ENCODE peak calls at places on chromosome 11, in seven cellular contexts. B is HepG2, F is HCT116, H is K562, R is H1, U is GM12878, X is SK-N-SH. K is an unnamed sample.

GRCh38 chr11:75453916-75454655 is 21.1 kb upstream of the KLHL35 start:
- DNase-seq in B (no peak), F (no peak), H (no peak), R (no peak), U (no peak), X (no peak), K (no peak)

GRCh38 chr11:10474551-10474950 is 19.5 kb downstream of the AMPD3 start:
- DNase-seq in B (no peak), F (no peak), H (no peak), R (no peak), U (no peak), X (no peak), K (no peak)

GRCh38 chr11:34682822-34683221 is 61.9 kb downstream of the EHF start:
- DNase-seq in B (no peak), F (peak), H (no peak), R (no peak), U (no peak), X (no peak), K (no peak)

GRCh38 chr11:16000065-16000464 is 356.3 kb downstream of the SOX6 start:
- DNase-seq in B (no peak), F (no peak), H (no peak), R (no peak), U (no peak), X (no peak), K (no peak)

GRCh38 chr11:70666336-70666735 is 268.0 kb downstream of the CTTN start:
- DNase-seq in B (no peak), F (no peak), H (no peak), R (no peak), U (no peak), X (no peak), K (no peak)

GRCh38 chr11:114239632-114240224 is 56.5 kb upstream of the NNMT start:
- DNase-seq in B (no peak), F (no peak), H (peak), R (no peak), U (no peak), X (no peak), K (no peak)

GRCh38 chr11:91257593-91258170 is 966.9 kb upstream of the FAT3 start:
- DNase-seq in B (no peak), F (no peak), H (no peak), R (no peak), U (no peak), X (no peak), K (no peak)

GRCh38 chr11:102849319-102849718 is 5.9 kb upstream of the MMP3 start:
- DNase-seq in B (no peak), F (no peak), H (no peak), R (no peak), U (no peak), X (no peak), K (no peak)

GRCh38 chr11:17770048-17770652 is 35.6 kb downstream of the KCNC1 start:
- DNase-seq in B (peak), F (no peak), H (peak), R (no peak), U (no peak), X (peak), K (no peak)

GRCh38 chr11:31643831-31644230 is 134.3 kb downstream of the ELP4 start:
- DNase-seq in B (no peak), F (no peak), H (no peak), R (no peak), U (no peak), X (no peak), K (no peak)

GRCh38 chr11:120695426-120695825 is 183.9 kb downstream of the GRIK4 start:
- DNase-seq in B (no peak), F (no peak), H (no peak), R (no peak), U (no peak), X (no peak), K (no peak)

GRCh38 chr11:114082767-114083181 is 23.3 kb downstream of the ZBTB16 start:
- DNase-seq in B (no peak), F (no peak), H (peak), R (no peak), U (no peak), X (no peak), K (no peak)

GRCh38 chr11:9002920-9003572 is 755 bp downstream of the NRIP3 start:
- DNase-seq in B (no peak), F (no peak), H (no peak), R (no peak), U (no peak), X (no peak), K (no peak)

GRCh38 chr11:76278526-76278925 is 72.2 kb upstream of the WNT11 start:
- DNase-seq in B (no peak), F (no peak), H (no peak), R (no peak), U (no peak), X (no peak), K (no peak)

GRCh38 chr11:120137611-120138521 is at the start of gene TRIM29:
- DNase-seq in B (no peak), F (no peak), H (no peak), R (no peak), U (no peak), X (peak), K (peak)

GRCh38 chr11:128936546-128937275 is 6.0 kb downstream of the TP53AIP1 start:
- DNase-seq in B (peak), F (no peak), H (no peak), R (peak), U (no peak), X (no peak), K (no peak)
- TF ChIP-seq JUND in B (no peak), F (no peak), H (no peak), R (no peak), U (no peak), X (no peak), K (no peak)

GRCh38 chr11:108498816-108499408 is 728 bp upstream of the POGLUT3 start:
- DNase-seq in B (no peak), F (no peak), H (peak), R (no peak), U (no peak), X (no peak), K (no peak)
- TF ChIP-seq JUND in B (no peak), F (no peak), H (no peak), R (no peak), U (no peak), X (no peak), K (no peak)

DNA sequence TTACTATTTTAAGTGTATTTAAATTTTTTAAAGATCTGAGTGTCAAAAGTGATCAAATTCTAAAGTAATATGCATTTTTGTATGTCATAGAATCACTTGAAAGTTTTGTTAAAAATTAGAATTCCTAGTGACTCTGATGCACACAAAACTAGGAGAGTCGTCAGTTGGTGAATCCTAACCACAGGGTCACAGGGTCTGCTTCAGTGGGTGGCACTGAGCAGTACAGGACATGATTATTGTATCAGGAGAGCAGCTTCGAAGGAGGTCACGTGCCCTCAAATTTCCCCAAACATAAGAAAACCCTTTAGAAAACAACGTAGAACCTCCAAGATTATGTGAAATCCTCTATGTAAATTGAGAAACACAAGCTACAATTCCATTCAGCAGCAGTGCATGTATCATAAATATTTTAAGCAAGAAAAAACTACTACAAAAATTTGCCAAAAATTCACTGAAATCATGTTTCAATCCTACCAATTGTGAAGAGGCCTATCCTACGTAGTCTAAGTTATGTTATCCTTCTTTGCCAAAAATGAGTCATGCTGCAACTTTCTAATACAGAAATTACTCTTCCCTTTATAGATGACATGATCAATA is 323.6 kb downstream of the AASDHPPT start:
- DNase-seq in B (no peak), F (no peak), H (no peak), R (no peak), U (no peak), X (no peak), K (no peak)
- TF ChIP-seq JUND in B (no peak), F (no peak), H (no peak), R (no peak), U (no peak), X (peak), K (no peak)

DNA sequence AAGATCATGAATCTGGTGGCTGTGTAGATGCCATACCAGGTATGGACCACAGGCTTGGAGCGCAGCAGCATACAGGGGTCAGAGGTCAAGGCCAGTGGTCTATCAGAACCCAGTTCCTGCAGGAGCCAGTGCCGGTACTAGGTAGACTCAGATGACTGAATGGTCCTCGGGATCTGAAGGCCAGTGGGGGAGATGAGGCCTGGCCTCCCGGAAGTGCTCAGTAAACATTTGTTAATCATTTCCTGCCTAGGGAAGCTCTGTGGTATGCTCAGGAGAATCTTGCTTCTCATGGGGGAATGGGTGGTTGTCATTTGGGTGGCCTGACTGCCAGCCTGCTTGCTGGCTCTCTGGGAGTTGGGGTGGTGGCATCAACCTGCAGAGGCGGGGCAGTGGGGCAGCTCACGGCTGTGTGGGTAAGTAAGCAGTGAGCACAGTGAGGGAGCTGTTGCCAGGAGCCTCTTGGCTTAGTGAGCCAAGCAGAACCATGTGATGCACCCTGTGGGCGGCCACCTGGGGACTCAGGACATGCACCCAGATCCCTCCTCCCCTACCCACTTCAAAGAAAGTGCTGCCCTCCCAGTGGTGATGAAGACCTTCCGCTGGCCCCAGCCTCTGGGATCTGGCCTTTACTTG is 33.0 kb downstream of the PTPRJ start:
- DNase-seq in B (peak), F (no peak), H (no peak), R (no peak), U (no peak), X (no peak), K (no peak)
- TF ChIP-seq JUND in B (no peak), F (no peak), H (no peak), R (no peak), U (no peak), X (no peak), K (no peak)

GRCh38 chr11:132770802-132771545 is 761.3 kb downstream of the OPCML start:
- DNase-seq in B (no peak), F (no peak), H (no peak), R (no peak), U (no peak), X (peak), K (no peak)
- TF ChIP-seq JUND in B (no peak), F (no peak), H (no peak), R (no peak), U (no peak), X (no peak), K (no peak)

GRCh38 chr11:46342237-46342636 is 5.0 kb upstream of the DGKZ start:
- DNase-seq in B (no peak), F (no peak), H (no peak), R (no peak), U (no peak), X (no peak), K (no peak)
- TF ChIP-seq JUND in B (no peak), F (no peak), H (no peak), R (no peak), U (no peak), X (no peak), K (no peak)

DNA sequence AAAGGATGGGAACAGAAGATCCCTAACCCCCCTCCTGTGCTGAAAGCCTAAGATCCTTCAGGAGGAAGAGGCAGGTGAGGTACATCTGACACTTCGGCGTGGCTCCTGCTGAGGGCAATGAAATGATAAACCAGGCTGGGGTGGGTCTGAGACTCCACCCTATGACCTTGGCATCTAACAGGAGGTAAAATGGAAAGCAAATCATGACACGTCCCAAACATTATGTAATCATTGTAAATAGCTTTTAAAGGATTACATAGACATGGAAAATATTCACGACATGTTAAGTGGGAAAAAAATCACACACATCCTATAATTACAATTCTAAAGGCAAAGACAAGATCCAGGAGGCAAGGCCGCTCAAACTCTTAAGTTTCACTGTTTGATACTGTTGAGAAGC is 70.5 kb downstream of the LINC01488 start:
- DNase-seq in B (no peak), F (no peak), H (no peak), R (no peak), U (no peak), X (no peak), K (no peak)
- TF ChIP-seq JUND in B (no peak), F (no peak), H (no peak), R (no peak), U (no peak), X (no peak), K (no peak)

DNA sequence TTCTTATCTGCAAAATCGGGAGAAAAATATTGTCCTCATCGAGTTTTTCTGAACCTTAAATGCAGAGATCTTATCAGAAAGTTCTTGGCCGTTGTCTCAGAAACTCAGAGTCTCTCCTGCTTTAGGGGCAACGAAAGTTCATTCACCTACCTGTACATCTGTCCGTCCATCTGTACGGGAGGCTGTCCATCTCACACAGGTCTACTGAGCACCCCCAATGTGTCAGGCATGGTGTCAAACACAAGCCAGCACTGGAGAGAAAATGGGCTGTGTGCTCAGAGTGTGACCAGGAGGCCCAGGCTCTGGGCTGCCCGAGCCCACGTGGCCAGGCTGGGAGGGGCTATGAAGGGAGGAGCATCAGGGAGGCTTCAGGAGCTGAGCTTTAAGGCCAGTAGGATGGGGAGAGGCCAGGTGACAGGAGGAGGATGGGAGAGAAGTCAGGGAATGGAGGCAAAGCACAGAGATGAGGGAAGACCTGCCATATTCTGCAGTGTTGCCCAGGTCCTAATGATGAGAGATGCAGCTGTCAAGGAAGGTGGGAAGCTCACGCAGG is 62.4 kb upstream of the MYEOV start:
- DNase-seq in B (no peak), F (no peak), H (no peak), R (no peak), U (no peak), X (no peak), K (peak)
- TF ChIP-seq JUND in B (no peak), F (no peak), H (no peak), R (no peak), U (no peak), X (no peak), K (no peak)

DNA sequence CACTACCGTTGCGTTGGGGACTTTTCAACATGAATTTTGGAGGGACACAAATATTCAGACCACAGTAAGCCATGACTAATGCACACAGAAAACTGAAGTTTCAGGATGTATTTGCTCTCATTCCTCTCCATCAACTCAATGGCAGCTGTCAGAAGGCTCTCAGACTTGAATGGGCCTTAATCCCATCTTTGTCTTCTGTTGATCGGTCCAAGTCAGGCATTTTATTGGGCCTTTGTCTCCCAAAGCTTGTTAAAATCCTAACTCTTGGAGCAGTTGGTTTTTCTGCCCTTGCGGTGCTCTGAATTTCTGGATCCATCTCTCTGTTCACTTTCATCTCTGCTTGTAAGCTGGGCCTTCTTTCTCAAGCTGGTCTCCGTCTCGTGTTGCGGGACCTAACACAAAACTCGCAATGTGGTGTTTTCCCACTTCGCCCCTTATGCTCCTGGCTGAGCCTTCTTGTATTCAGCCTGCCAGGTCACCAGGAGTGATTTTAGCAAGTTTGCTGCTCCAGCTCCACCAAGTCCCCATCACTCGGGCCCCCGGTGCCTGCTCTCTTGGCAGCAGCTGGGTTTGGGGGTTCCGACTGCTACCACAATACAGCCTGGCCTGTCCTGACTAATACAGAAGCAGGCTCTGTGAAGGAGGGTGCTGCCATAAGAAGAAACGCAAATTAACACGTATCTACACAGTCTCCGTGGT is 27.0 kb downstream of the TSPAN32 start:
- DNase-seq in B (no peak), F (no peak), H (no peak), R (no peak), U (no peak), X (no peak), K (no peak)
- TF ChIP-seq JUND in B (no peak), F (no peak), H (no peak), R (no peak), U (no peak), X (no peak), K (no peak)

K was measured in T47D.